ENCODE peak calls at places on chromosomes 1 and 21, in four cellular contexts. W is fibroblast of mammary gland, R is GM23338, Q is MM.1S. K is an unnamed sample.

GRCh38 chr21:35475006-35475405 is 425.9 kb upstream of the RUNX1 start:
- DNase-seq in W (peak; percentile 52), R (no peak), Q (no peak), K (peak; percentile 66)

GRCh38 chr1:68229927-68230812 is 2.2 kb downstream of the WLS start:
- DNase-seq in W (peak; percentile 41), R (peak; percentile 38), Q (no peak), K (peak; percentile 48)

GRCh38 chr1:28129150-28129549 is 40.7 kb upstream of the EYA3 start:
- DNase-seq in W (peak; percentile 89), R (no peak), Q (no peak), K (peak; percentile 63)

GRCh38 chr1:226590626-226591025 is 42.1 kb downstream of the STUM start:
- DNase-seq in W (no peak), R (no peak), Q (no peak), K (no peak)

GRCh38 chr1:221284028-221284427 is 404.8 kb downstream of the HLX start:
- DNase-seq in W (peak; percentile 81), R (no peak), Q (peak; percentile 25), K (peak; percentile 67)

GRCh38 chr1:223747838-223748335 is 35.5 kb downstream of the CAPN2 start:
- DNase-seq in W (peak; percentile 49), R (no peak), Q (no peak), K (peak; percentile 81)

GRCh38 chr1:64516301-64516700 is 46.4 kb downstream of the CACHD1 start:
- DNase-seq in W (peak; percentile 38), R (no peak), Q (no peak), K (peak; percentile 49)

GRCh38 chr1:32335951-32336867 is at the start of gene MARCKSL1:
- DNase-seq in W (peak; percentile 29), R (peak; percentile 89), Q (peak; percentile 74), K (peak; percentile 61)

GRCh38 chr1:180131510-180131909 is 23.2 kb upstream of the QSOX1 start:
- DNase-seq in W (peak; percentile 95), R (no peak), Q (no peak), K (peak; percentile 86)

GRCh38 chr1:1629430-1630190 is 2.4 kb upstream of the MMP23B start:
- DNase-seq in W (no peak), R (peak; percentile 72), Q (no peak), K (no peak)

GRCh38 chr21:38986460-38987395 is 181.0 kb downstream of the ETS2 start:
- DNase-seq in W (no peak), R (no peak), Q (no peak), K (no peak)

GRCh38 chr21:15688809-15689208 is 41.0 kb upstream of the USP25 start:
- DNase-seq in W (no peak), R (no peak), Q (peak; percentile 66), K (peak; percentile 43)

GRCh38 chr1:213326666-213327317 is 275.8 kb downstream of the RPS6KC1 start:
- DNase-seq in W (peak; percentile 85), R (no peak), Q (no peak), K (peak; percentile 87)

GRCh38 chr1:89910780-89911179 is 84.1 kb upstream of the ZNF326 start:
- DNase-seq in W (peak; percentile 62), R (peak; percentile 93), Q (no peak), K (peak; percentile 77)

GRCh38 chr1:50620680-50621329 is 197.6 kb upstream of the DMRTA2 start:
- DNase-seq in W (peak; percentile 18), R (peak; percentile 82), Q (peak; percentile 19), K (peak; percentile 38)

GRCh38 chr1:150974580-150975478 is at the start of gene CERS2:
- DNase-seq in W (peak; percentile 56), R (peak; percentile 87), Q (peak; percentile 93), K (peak; percentile 86)

GRCh38 chr21:33265664-33266049 is 510 bp upstream of the IL10RB start:
- DNase-seq in W (peak; percentile 35), R (peak; percentile 65), Q (peak; percentile 54), K (peak; percentile 14)

GRCh38 chr1:159936284-159936904 is 9.0 kb downstream of the IGSF9 start:
- DNase-seq in W (peak; percentile 56), R (peak; percentile 79), Q (peak; percentile 74), K (peak; percentile 64)

GRCh38 chr1:245375789-245376188 is 221.0 kb downstream of the KIF26B start:
- DNase-seq in W (peak; percentile 66), R (no peak), Q (no peak), K (peak; percentile 54)

GRCh38 chr1:114610546-114611245 is 29.3 kb upstream of the BCAS2 start:
- DNase-seq in W (peak; percentile 49), R (no peak), Q (no peak), K (peak; percentile 70)

GRCh38 chr1:44571712-44572571 is 102.3 kb downstream of the TMEM53 start:
- DNase-seq in W (peak; percentile 19), R (peak; percentile 63), Q (peak; percentile 57), K (no peak)

GRCh38 chr1:89990976-89991831 is 3.7 kb upstream of the ZNF326 start:
- DNase-seq in W (no peak), R (no peak), Q (no peak), K (no peak)

GRCh38 chr1:234969630-234970370 is 158.8 kb downstream of the TOMM20 start:
- DNase-seq in W (peak; percentile 61), R (peak; percentile 78), Q (no peak), K (peak; percentile 73)

GRCh38 chr1:76998582-76999189 is 131.4 kb downstream of the ST6GALNAC5 start:
- DNase-seq in W (peak; percentile 88), R (no peak), Q (no peak), K (peak; percentile 45)

GRCh38 chr1:201504799-201505504 is 2.0 kb downstream of the CSRP1 start:
- DNase-seq in W (no peak), R (no peak), Q (no peak), K (no peak)

GRCh38 chr1:201506092-201506491 is 831 bp downstream of the CSRP1 start:
- DNase-seq in W (no peak), R (no peak), Q (no peak), K (peak; percentile 27)

GRCh38 chr1:201506573-201507567 is at the start of gene CSRP1:
- DNase-seq in W (peak; percentile 72), R (peak; percentile 52), Q (peak; percentile 92), K (peak; percentile 89)

GRCh38 chr1:201504179-201504631 is 2.7 kb downstream of the CSRP1 start:
- DNase-seq in W (peak; percentile 59), R (no peak), Q (no peak), K (peak; percentile 51)

DNA sequence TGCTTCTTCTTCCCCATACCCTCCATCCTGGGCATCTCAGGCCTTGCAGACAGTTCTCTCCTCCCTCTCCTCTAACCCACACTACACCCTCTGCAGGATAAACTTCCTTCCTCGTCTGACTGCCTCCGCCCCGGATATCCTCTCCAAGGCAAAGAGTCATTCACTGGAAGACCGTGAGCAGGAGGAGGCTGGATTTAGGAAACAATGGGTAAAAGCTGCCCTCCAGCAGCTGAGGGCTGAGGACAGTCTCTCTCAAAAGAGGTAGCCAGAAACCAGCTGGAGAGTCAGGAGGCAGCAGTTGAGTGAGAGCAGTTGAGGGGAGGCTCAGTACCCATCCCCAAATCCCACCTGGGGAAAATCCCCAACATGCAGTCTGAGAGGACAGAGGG is 1.4 kb downstream of the CSRP1 start:
- DNase-seq in W (peak; percentile 56), R (no peak), Q (no peak), K (peak; percentile 83)
- H3K4me3 ChIP-seq in W (peak overlapping the region; percentile 62), R (no peak overlapping the region), Q (peak overlapping the region; percentile 80), K (peak overlapping the region; percentile 79)

GRCh38 chr1:61436491-61437120 is 288.3 kb downstream of the TM2D1 start:
- DNase-seq in W (no peak), R (peak; percentile 26), Q (no peak), K (peak; percentile 66)
- TF ChIP-seq CTCF in W (no peak), R (no peak), Q (no peak), K (no peak)

GRCh38 chr21:44957047-44957831 is 17.4 kb downstream of the SLX9 start:
- DNase-seq in W (no peak), R (no peak), Q (no peak), K (no peak)

GRCh38 chr21:44956356-44957046 is 16.7 kb downstream of the SLX9 start:
- DNase-seq in W (no peak), R (no peak), Q (no peak), K (no peak)

GRCh38 chr21:44959376-44960091 is 19.7 kb downstream of the SLX9 start:
- DNase-seq in W (no peak), R (no peak), Q (no peak), K (no peak)

GRCh38 chr21:44958471-44959191 is 18.8 kb downstream of the SLX9 start:
- DNase-seq in W (peak; percentile 81), R (no peak), Q (no peak), K (peak; percentile 97)

DNA sequence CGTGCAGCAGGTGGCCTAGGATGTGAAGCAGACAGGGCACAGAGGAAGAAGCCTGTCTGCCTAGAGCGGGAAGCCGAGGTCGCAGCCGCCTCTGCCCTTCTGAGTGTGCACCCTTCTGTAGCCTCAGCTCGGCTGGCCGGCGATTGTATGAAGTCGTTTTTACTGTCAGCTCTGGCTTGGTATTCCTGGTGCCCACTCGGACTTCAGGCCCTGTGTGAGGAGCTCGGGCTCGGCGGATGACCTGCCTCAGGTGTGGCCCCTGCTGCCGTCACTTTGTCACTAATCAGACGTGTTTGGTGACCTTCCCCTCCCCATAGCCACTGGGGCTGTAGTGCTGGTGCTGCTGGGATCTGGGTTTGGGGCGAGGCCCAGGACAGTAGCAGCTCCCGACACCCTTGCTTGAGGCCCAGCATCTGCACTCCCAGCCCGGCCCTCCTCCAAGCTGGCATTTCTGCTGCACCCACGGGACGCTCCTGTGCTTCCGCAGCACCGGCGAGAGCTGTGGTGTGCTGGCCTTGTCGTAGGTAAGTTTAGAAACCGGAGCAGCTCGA is 18.1 kb downstream of the SLX9 start:
- DNase-seq in W (no peak), R (no peak), Q (no peak), K (no peak)
- H3K4me3 ChIP-seq in W (no peak overlapping the region), R (no peak overlapping the region), Q (no peak overlapping the region), K (no peak overlapping the region)

DNA sequence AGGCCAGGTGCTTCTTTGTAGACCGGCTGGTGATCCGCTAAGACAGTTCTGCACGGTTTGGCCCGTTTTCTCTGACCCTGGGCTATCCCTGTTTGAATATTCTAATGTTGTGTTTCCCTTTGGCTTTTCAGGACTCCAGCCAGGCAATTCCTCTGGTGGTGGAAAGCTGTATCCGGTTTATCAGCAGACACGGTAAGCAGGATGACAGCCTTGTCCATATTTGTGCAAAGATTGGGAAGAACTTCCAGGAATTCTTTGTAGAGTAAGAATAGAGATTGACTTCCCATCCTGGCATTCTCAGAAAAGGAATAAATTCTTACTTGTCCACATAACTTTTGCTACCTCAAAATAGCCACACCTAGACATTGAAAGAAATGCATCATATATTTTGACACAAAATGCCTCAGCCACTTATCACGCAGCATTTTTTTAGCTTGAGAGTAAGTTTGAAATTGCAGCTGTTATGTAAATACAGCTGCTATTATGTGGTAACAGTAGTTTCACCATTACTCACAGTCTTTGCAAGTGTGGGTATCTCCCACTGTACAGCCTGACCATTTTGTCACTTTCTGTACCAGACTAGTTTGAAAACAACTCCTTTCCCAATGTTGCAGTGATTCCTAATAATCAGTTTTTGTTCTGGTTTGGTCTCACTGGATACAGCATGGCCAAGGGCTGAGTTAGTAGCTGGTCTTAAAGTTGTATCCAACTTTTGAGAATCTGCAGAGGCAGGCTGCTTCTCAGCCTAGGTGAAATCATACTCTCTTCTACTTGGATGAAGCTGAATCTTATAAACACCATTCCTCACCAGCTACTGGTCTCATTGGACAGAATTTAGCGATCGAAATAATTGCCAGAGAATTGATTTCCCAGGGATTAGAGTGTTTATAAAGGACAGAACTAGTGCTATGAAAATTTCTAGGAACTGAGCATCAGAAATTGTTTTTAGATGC is 40.0 kb upstream of the IKBKE start:
- DNase-seq in W (peak; percentile 77), R (no peak), Q (peak; percentile 65), K (peak; percentile 94)
- TF ChIP-seq CTCF in W (peak; percentile 28), R (no peak), Q (no peak), K (peak; percentile 21)